ENCODE peak calls at places on chromosome 11, in four cellular contexts. One of them, this sample, is unnamed.

GRCh38 chr11:78595431-78596130 is 20.9 kb upstream of the NARS2 start:
- DNase-seq in uterus: peak
- DNase-seq in CD4-positive, alpha-beta T cell: no peak
- DNase-seq in right atrium auricular region: no peak
- DNase-seq in this sample: no peak

GRCh38 chr11:128456566-128457268 is 130.6 kb downstream of the ETS1 start:
- DNase-seq in uterus: no peak
- DNase-seq in right atrium auricular region: no peak
- DNase-seq in CD4-positive, alpha-beta T cell: no peak
- DNase-seq in this sample: no peak

GRCh38 chr11:47590026-47590861 is 3.8 kb downstream of the FAM180B start:
- DNase-seq in right atrium auricular region: no peak
- DNase-seq in CD4-positive, alpha-beta T cell: no peak
- DNase-seq in uterus: peak
- DNase-seq in this sample: no peak

GRCh38 chr11:112718483-112718882 is 242.7 kb upstream of the NCAM1 start:
- DNase-seq in right atrium auricular region: no peak
- DNase-seq in uterus: no peak
- DNase-seq in CD4-positive, alpha-beta T cell: no peak
- DNase-seq in this sample: no peak

GRCh38 chr11:69912911-69913451 is 93.8 kb upstream of the FGF3 start:
- DNase-seq in uterus: peak
- DNase-seq in right atrium auricular region: no peak
- DNase-seq in CD4-positive, alpha-beta T cell: no peak
- DNase-seq in this sample: no peak

GRCh38 chr11:67317365-67318238 is 14.3 kb downstream of the SSH3 start:
- DNase-seq in right atrium auricular region: peak
- DNase-seq in CD4-positive, alpha-beta T cell: peak
- DNase-seq in uterus: peak
- DNase-seq in this sample: peak

GRCh38 chr11:115141715-115142114 is 362.5 kb downstream of the CADM1 start:
- DNase-seq in uterus: no peak
- DNase-seq in CD4-positive, alpha-beta T cell: no peak
- DNase-seq in right atrium auricular region: no peak
- DNase-seq in this sample: no peak

GRCh38 chr11:116224154-116224888 is 548.5 kb downstream of the BUD13 start:
- DNase-seq in CD4-positive, alpha-beta T cell: no peak
- DNase-seq in uterus: peak
- DNase-seq in right atrium auricular region: no peak
- DNase-seq in this sample: peak

GRCh38 chr11:15770798-15771414 is 585.4 kb downstream of the SOX6 start:
- DNase-seq in CD4-positive, alpha-beta T cell: no peak
- DNase-seq in right atrium auricular region: no peak
- DNase-seq in uterus: no peak
- DNase-seq in this sample: no peak

GRCh38 chr11:48019230-48019584 is 38.8 kb downstream of the PTPRJ start:
- DNase-seq in right atrium auricular region: no peak
- DNase-seq in uterus: no peak
- DNase-seq in CD4-positive, alpha-beta T cell: no peak
- DNase-seq in this sample: no peak

GRCh38 chr11:29051935-29052334 is 943.7 kb downstream of the METTL15 start:
- DNase-seq in right atrium auricular region: no peak
- DNase-seq in CD4-positive, alpha-beta T cell: no peak
- DNase-seq in uterus: no peak
- DNase-seq in this sample: no peak

GRCh38 chr11:102138223-102138622 is 28.0 kb downstream of the YAP1 start:
- DNase-seq in CD4-positive, alpha-beta T cell: no peak
- DNase-seq in right atrium auricular region: no peak
- DNase-seq in uterus: no peak
- DNase-seq in this sample: no peak

GRCh38 chr11:92839450-92839849 is 130.0 kb upstream of the MTNR1B start:
- DNase-seq in uterus: no peak
- DNase-seq in CD4-positive, alpha-beta T cell: no peak
- DNase-seq in right atrium auricular region: no peak
- DNase-seq in this sample: no peak

GRCh38 chr11:118216621-118217526 is 7.9 kb downstream of the JAML start:
- DNase-seq in right atrium auricular region: no peak
- DNase-seq in CD4-positive, alpha-beta T cell: peak
- DNase-seq in uterus: no peak
- DNase-seq in this sample: no peak

GRCh38 chr11:119432484-119433368 is 9.8 kb upstream of the THY1 start:
- DNase-seq in right atrium auricular region: no peak
- DNase-seq in uterus: peak
- DNase-seq in CD4-positive, alpha-beta T cell: no peak
- DNase-seq in this sample: peak

GRCh38 chr11:73236879-73237278 is 18.8 kb downstream of the P2RY2 start:
- DNase-seq in right atrium auricular region: no peak
- DNase-seq in CD4-positive, alpha-beta T cell: no peak
- DNase-seq in uterus: no peak
- DNase-seq in this sample: no peak

GRCh38 chr11:111792314-111792713 is 26.1 kb upstream of the PPP2R1B start:
- DNase-seq in right atrium auricular region: no peak
- DNase-seq in uterus: no peak
- DNase-seq in CD4-positive, alpha-beta T cell: no peak
- DNase-seq in this sample: no peak

GRCh38 chr11:100863080-100863581 is 176.0 kb downstream of the ARHGAP42 start:
- DNase-seq in right atrium auricular region: no peak
- DNase-seq in CD4-positive, alpha-beta T cell: no peak
- DNase-seq in uterus: peak
- DNase-seq in this sample: no peak

GRCh38 chr11:95495722-95496121 is 264.7 kb upstream of the SESN3 start:
- DNase-seq in right atrium auricular region: no peak
- DNase-seq in uterus: no peak
- DNase-seq in CD4-positive, alpha-beta T cell: no peak
- DNase-seq in this sample: no peak

GRCh38 chr11:129895126-129896041 is at the start of gene NFRKB:
- DNase-seq in right atrium auricular region: peak
- DNase-seq in uterus: peak
- DNase-seq in CD4-positive, alpha-beta T cell: peak
- DNase-seq in this sample: peak

GRCh38 chr11:69934861-69935494 is 115.8 kb upstream of the FGF3 start:
- DNase-seq in uterus: no peak
- DNase-seq in right atrium auricular region: no peak
- DNase-seq in CD4-positive, alpha-beta T cell: no peak
- DNase-seq in this sample: no peak

GRCh38 chr11:68373810-68374501 is 61.6 kb downstream of the LRP5 start:
- DNase-seq in CD4-positive, alpha-beta T cell: no peak
- DNase-seq in right atrium auricular region: peak
- DNase-seq in uterus: peak
- DNase-seq in this sample: no peak

GRCh38 chr11:124944565-124944964 is 8.7 kb upstream of the HEPACAM start:
- DNase-seq in CD4-positive, alpha-beta T cell: no peak
- DNase-seq in right atrium auricular region: no peak
- DNase-seq in uterus: no peak
- DNase-seq in this sample: no peak

GRCh38 chr11:121253951-121254350 is 38.6 kb upstream of the SC5D start:
- DNase-seq in uterus: no peak
- DNase-seq in right atrium auricular region: no peak
- DNase-seq in CD4-positive, alpha-beta T cell: no peak
- DNase-seq in this sample: no peak

GRCh38 chr11:77557553-77557952 is 32.2 kb upstream of the AQP11 start:
- DNase-seq in right atrium auricular region: no peak
- DNase-seq in uterus: no peak
- DNase-seq in CD4-positive, alpha-beta T cell: no peak
- DNase-seq in this sample: no peak

DNA sequence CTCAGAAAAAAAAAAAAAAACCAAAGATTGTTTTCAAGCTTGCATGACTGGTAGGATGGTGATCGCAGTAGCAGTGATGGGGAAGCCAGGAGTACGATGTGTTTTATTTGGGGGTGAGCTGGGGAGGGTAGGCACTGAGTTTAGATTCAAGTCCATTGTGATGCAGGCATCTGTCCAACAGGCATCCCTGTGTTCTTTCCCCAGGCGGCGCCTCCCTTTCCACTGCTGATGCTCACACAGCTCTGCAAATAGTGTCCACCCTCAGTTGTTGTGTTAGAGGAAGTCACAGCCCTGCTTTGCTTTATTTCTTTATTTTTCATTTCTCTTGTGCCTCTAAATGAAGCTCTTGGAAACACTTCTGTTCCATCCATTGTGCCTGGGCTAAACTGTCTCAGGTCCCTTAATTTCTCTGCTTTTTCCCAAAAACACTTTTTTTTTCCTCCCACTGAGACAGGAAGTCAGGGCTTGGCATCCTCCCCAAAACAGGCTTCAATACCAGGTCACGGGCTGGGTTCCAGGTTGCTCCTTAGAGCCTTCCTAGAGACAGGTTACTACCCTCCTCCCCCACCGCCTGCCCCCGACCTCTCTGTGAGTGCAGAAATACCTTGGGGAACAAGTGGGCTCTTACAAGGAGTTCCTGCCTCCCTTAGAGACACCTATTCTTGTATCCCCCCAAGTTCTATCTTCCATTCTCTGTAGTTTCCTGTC is 38.6 kb upstream of the HSPA8 start:
- DNase-seq in uterus: peak
- DNase-seq in right atrium auricular region: no peak
- DNase-seq in CD4-positive, alpha-beta T cell: no peak
- DNase-seq in this sample: no peak
- H3K27ac ChIP-seq in uterus: peak
- H3K27ac ChIP-seq in right atrium auricular region: peak
- H3K27ac ChIP-seq in CD4-positive, alpha-beta T cell: peak
- H3K27ac ChIP-seq in this sample: no peak

DNA sequence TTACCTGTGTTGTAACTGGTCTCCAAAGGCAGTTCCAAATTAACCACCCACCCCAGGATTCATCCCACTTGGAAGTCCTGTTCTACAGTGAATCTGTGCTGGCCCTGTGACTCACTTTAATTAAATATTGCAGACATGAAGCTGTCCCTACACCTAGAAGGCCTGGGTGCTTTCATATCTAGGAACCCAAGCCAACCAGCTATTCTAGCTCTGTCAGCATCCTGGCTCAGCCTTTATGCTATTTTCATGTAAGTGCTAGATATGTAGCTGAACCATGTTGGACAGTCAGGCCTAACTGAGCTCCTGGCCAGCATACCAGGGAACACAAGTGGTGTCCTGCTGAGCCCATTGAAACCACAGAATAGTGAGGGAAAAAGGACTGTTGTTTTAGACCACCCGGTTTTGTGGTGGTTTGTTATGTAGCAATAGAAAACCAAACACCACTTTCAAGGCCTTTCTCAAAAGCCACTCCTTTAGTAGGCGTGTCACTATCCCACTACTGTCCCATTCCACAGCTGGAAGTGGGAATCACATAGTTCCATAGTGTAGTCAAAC is 30.3 kb downstream of the CNTF start:
- DNase-seq in right atrium auricular region: no peak
- DNase-seq in CD4-positive, alpha-beta T cell: no peak
- DNase-seq in uterus: no peak
- DNase-seq in this sample: no peak
- H3K27ac ChIP-seq in right atrium auricular region: no peak
- H3K27ac ChIP-seq in CD4-positive, alpha-beta T cell: no peak
- H3K27ac ChIP-seq in uterus: no peak
- H3K27ac ChIP-seq in this sample: no peak

GRCh38 chr11:3996651-3997050 is 97.9 kb upstream of the RRM1 start:
- DNase-seq in right atrium auricular region: no peak
- DNase-seq in uterus: no peak
- DNase-seq in CD4-positive, alpha-beta T cell: no peak
- DNase-seq in this sample: no peak

GRCh38 chr11:3992964-3993363 is 101.6 kb upstream of the RRM1 start:
- DNase-seq in CD4-positive, alpha-beta T cell: no peak
- DNase-seq in uterus: no peak
- DNase-seq in right atrium auricular region: no peak
- DNase-seq in this sample: no peak

GRCh38 chr11:3994030-3994640 is 100.5 kb upstream of the RRM1 start:
- DNase-seq in right atrium auricular region: no peak
- DNase-seq in uterus: no peak
- DNase-seq in CD4-positive, alpha-beta T cell: no peak
- DNase-seq in this sample: no peak

GRCh38 chr11:3995307-3995706 is 99.3 kb upstream of the RRM1 start:
- DNase-seq in CD4-positive, alpha-beta T cell: no peak
- DNase-seq in right atrium auricular region: no peak
- DNase-seq in uterus: no peak
- DNase-seq in this sample: no peak

DNA sequence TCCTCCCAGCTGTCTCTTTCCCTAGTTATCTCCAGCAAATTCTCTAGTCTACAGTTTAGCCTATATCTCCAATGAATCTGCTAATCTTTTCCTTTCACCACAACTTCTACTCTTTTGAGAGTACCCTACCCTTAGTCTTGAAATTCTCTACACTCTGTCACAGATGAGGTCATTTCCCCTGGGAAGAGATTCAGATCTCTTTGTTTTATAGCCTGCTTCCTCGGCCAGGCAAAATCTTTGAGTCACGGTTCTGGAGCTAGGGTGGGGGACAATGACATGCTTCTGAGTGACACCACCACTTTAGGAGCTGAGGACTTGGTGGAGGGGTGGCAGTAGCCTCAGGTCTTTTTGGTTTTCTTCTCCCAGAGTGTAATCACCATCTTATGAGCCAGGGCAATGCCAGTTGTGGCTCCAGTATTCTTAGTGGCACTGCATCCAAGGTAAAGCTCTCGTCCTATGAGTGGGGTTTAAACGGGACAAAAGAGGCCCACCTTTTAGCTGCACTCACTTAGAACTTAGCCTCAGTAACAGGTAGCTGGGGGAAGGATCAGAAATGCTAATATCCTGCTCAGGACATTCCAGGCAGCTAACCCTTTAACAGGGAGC is 98.5 kb upstream of the RRM1 start:
- DNase-seq in uterus: no peak
- DNase-seq in CD4-positive, alpha-beta T cell: no peak
- DNase-seq in right atrium auricular region: no peak
- DNase-seq in this sample: no peak
- H3K27ac ChIP-seq in uterus: no peak
- H3K27ac ChIP-seq in CD4-positive, alpha-beta T cell: no peak
- H3K27ac ChIP-seq in right atrium auricular region: no peak
- H3K27ac ChIP-seq in this sample: no peak

GRCh38 chr11:65571940-65572339 is 398 bp upstream of the FAM89B start:
- DNase-seq in uterus: no peak
- DNase-seq in right atrium auricular region: no peak
- DNase-seq in CD4-positive, alpha-beta T cell: no peak
- DNase-seq in this sample: no peak

GRCh38 chr11:65574963-65575567 is 788 bp upstream of the EHBP1L1 start:
- DNase-seq in right atrium auricular region: no peak
- DNase-seq in uterus: no peak
- DNase-seq in CD4-positive, alpha-beta T cell: no peak
- DNase-seq in this sample: no peak

GRCh38 chr11:65574147-65574962 is 1.5 kb upstream of the EHBP1L1 start:
- DNase-seq in uterus: peak
- DNase-seq in right atrium auricular region: peak
- DNase-seq in CD4-positive, alpha-beta T cell: peak
- DNase-seq in this sample: peak

GRCh38 chr11:65572356-65573043 is at the start of gene FAM89B:
- DNase-seq in uterus: peak
- DNase-seq in right atrium auricular region: peak
- DNase-seq in CD4-positive, alpha-beta T cell: peak
- DNase-seq in this sample: peak

GRCh38 chr11:65573391-65574146 is 1.2 kb downstream of the FAM89B start:
- DNase-seq in right atrium auricular region: no peak
- DNase-seq in uterus: peak
- DNase-seq in CD4-positive, alpha-beta T cell: no peak
- DNase-seq in this sample: no peak
- H3K27ac ChIP-seq in right atrium auricular region: peak
- H3K27ac ChIP-seq in uterus: peak
- H3K27ac ChIP-seq in CD4-positive, alpha-beta T cell: peak
- H3K27ac ChIP-seq in this sample: peak